ENCODE peak calls at places on chromosomes 6 and 20, in eight cellular contexts. E is MM.1S, N is PC-3, R is HCT116, C is OCI-LY7, Y is SK-N-SH, X is hepatocyte, M is GM23338. H is an unnamed sample.

GRCh38 chr6:4727671-4728435 is 48.4 kb upstream of the CDYL start:
- DNase-seq in E (peak; percentile 76), N (peak; percentile 28), R (no peak), C (peak; percentile 33), Y (no peak), X (peak; percentile 29), M (peak; percentile 31), H (peak; percentile 25)

GRCh38 chr6:12275084-12275483 is 15.1 kb upstream of the EDN1 start:
- DNase-seq in E (no peak), N (peak; percentile 76), R (no peak), C (no peak), Y (no peak), X (no peak), M (no peak), H (peak; percentile 35)

GRCh38 chr6:85364354-85364753 is 85.5 kb upstream of the NT5E start:
- DNase-seq in E (no peak), N (peak; percentile 89), R (peak; percentile 69), C (no peak), Y (no peak), X (peak; percentile 18), M (no peak), H (peak; percentile 58)

GRCh38 chr20:14264869-14265268 is 72.5 kb downstream of the FLRT3 start:
- DNase-seq in E (peak; percentile 7), N (peak; percentile 53), R (no peak), C (no peak), Y (peak; percentile 4), X (peak; percentile 21), M (peak; percentile 52), H (no peak)

GRCh38 chr20:45359406-45360148 is 3.4 kb upstream of the SYS1 start:
- DNase-seq in E (no peak), N (no peak), R (no peak), C (no peak), Y (no peak), X (peak; percentile 65), M (no peak), H (peak; percentile 61)

GRCh38 chr6:150664091-150664490 is 64.4 kb downstream of the PLEKHG1 start:
- DNase-seq in E (no peak), N (no peak), R (no peak), C (no peak), Y (no peak), X (no peak), M (no peak), H (no peak)

GRCh38 chr6:141313986-141314385 is 818.7 kb upstream of the GJE1 start:
- DNase-seq in E (no peak), N (no peak), R (no peak), C (no peak), Y (no peak), X (no peak), M (no peak), H (no peak)

GRCh38 chr6:158408552-158409130 is 96.4 kb downstream of the TULP4 start:
- DNase-seq in E (no peak), N (no peak), R (no peak), C (no peak), Y (peak; percentile 61), X (no peak), M (no peak), H (no peak)

DNA sequence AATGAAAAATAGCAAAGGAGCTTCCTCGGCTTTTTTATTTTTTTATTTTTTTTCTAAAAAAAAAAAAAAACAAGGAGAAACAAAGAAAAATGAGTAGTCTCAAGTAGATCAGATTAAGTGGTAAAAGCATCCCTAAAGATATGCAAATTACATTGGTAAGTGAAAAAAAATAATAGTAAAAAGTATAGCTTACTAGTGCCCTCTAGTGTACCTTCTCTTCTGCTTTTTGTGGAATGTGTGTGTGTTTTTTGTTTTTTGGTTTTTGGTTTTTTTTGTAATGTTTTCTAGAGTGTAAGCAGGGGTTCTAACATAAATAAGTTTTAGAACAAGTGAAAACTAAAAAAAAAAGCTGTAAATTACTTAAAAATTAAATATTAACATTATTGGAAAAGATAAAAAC is 1062.0 kb downstream of the HACE1 start:
- DNase-seq in E (peak; percentile 12), N (peak; percentile 30), R (no peak), C (peak; percentile 2), Y (no peak), X (peak; percentile 11), M (peak; percentile 64), H (no peak)
- TF ChIP-seq CTCF in E (peak; percentile 33), N (peak; percentile 56), R (peak; percentile 49), C (peak; percentile 76), Y (peak; percentile 66), X (peak; percentile 69), M (peak; percentile 73), H (peak; percentile 61)

DNA sequence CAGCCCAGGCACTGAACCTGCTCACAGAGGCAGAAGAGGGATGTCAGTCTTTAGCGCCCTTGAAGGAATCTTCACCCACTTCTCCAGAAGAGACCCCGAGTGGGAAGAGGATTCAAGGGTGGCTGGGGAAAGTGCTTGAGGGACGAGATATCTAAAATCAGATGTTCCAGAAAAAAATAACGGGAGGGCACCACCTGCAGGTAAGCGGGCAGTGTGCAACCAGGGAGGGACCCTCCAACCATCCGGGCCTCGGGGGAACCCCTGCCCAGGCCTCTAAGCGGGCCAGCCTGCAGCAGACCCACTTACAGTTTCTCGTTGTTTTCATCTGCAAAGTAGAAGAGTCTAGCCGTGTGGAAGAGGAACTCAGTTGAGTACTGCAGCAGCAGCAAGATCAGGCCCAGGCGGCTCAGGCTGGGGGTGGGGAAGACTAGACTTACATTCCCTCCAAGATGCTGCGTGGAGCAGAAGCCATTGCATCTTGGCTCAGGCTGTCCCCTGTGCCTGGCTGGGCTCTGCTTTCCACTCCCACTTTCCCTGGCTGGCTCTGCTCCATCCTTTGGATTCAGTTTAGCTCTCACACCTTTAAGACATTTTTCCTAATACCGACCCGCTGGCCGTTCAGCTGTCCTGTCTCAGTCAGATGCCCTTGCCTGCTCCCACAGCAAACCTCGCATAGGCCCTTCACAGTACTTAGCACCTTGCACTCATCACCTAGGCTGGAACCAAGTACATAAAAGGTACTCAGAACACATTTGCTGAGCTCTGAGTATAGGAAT is 70.9 kb downstream of the TRAM2 start:
- DNase-seq in E (no peak), N (no peak), R (no peak), C (peak; percentile 46), Y (peak; percentile 43), X (no peak), M (peak; percentile 38), H (no peak)
- H3K4me2 ChIP-seq in E (no peak overlapping the region), N (no peak overlapping the region), R (peak overlapping the region; percentile 77), C (no peak overlapping the region), Y (no peak overlapping the region), X (no peak overlapping the region), M (no peak overlapping the region), H (no peak overlapping the region)

GRCh38 chr6:24478903-24479302 is 10.5 kb downstream of the GPLD1 start:
- DNase-seq in E (no peak), N (no peak), R (no peak), C (no peak), Y (no peak), X (no peak), M (no peak), H (no peak)

GRCh38 chr6:24476631-24477030 is 12.7 kb downstream of the GPLD1 start:
- DNase-seq in E (no peak), N (no peak), R (no peak), C (no peak), Y (no peak), X (no peak), M (no peak), H (no peak)

GRCh38 chr6:24481449-24481848 is 7.9 kb downstream of the GPLD1 start:
- DNase-seq in E (no peak), N (no peak), R (no peak), C (no peak), Y (no peak), X (no peak), M (no peak), H (no peak)

GRCh38 chr6:24477070-24477469 is 12.3 kb downstream of the GPLD1 start:
- DNase-seq in E (no peak), N (no peak), R (no peak), C (no peak), Y (no peak), X (no peak), M (no peak), H (no peak)

DNA sequence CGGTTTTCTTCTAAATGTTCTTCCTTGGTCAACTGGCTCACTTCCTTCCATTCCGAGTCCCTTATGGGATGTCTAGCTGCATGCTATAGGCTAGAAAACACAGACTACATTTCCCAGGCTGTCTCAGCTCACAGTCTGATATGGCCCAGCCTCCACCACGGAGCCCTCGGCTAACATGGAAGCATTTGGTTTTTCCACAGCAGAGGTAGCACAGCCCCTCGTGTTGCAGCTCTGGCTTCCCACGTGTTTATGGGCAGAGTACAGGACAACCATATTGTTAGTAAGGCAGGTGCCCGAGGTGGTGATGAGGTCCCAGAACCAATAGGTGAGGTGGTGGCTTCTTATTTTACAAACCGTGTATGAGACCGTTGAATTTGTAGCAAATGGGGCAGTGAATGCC is 8.7 kb downstream of the GPLD1 start:
- DNase-seq in E (no peak), N (no peak), R (no peak), C (no peak), Y (no peak), X (no peak), M (no peak), H (no peak)
- H3K9me2 ChIP-seq in E (no peaks in the 10 kb centered on the region), N (no peaks in the 10 kb centered on the region), R (no peaks in the 10 kb centered on the region), C (no peaks in the 10 kb centered on the region), Y (no peaks in the 10 kb centered on the region), X (no peaks in the 10 kb centered on the region), M (no peaks in the 10 kb centered on the region), H (no peaks in the 10 kb centered on the region)

DNA sequence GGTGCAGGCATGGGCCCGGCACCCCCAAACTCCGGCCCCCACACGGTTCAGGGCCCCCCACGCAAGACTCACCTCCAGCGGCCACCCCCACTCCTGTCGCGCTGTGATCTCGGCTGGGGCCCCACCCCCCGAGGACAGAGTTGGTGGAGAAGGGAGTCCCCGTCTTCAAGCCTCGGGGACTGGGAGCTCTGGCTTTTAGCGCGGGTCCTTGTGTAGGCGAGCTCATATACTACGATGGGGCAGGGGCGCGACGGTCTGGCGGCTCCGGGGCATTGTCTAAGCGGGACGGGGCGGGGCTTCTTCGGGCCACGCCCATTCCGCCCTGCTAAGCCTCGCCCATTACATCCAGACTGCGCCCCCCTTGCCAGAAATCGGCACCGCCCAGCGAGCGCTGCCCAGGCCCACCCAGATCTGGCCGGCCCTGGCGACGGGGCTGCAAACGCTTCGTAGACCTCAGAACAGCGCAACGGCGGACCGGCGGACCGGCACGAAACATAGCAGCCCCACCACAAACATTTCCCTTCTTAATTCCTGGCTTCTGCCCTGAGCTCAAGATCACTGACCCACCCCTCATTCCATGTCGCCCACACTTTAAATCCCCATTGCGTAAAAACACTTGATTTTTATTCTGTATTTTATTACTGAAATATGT is 1.0 kb upstream of the DDAH2 start:
- DNase-seq in E (peak; percentile 67), N (peak; percentile 79), R (peak; percentile 56), C (peak; percentile 82), Y (peak; percentile 96), X (peak; percentile 97), M (peak; percentile 96), H (peak; percentile 81)
- TF ChIP-seq CTCF in E (no peak), N (no peak), R (no peak), C (peak; percentile 29), Y (no peak), X (no peak), M (no peak), H (no peak)

GRCh38 chr20:1327827-1328679 is 886 bp downstream of the SDCBP2 start:
- DNase-seq in E (no peak), N (no peak), R (no peak), C (no peak), Y (no peak), X (peak; percentile 63), M (no peak), H (peak; percentile 43)
- H3K4me2 ChIP-seq in E (no peak overlapping the region), N (peak overlapping the region; percentile 91), R (peak overlapping the region; percentile 94), C (peak overlapping the region; percentile 33), Y (peak overlapping the region; percentile 89), X (peak overlapping the region; percentile 85), M (no peak overlapping the region), H (peak overlapping the region; percentile 79)

H was measured in PC-9.